ENCODE peak calls at places on chromosome 21, in four cellular contexts. One of them, this sample, is unnamed.

GRCh38 chr21:29148535-29148934 is 18.1 kb downstream of the MAP3K7CL start:
- DNase-seq in GM12878: no peak
- DNase-seq in K562: no peak
- DNase-seq in H1: no peak
- DNase-seq in this sample: no peak

GRCh38 chr21:42395302-42395701 is 550 bp downstream of the TMPRSS3 start:
- DNase-seq in GM12878: no peak
- DNase-seq in K562: no peak
- DNase-seq in H1: no peak
- DNase-seq in this sample: no peak

GRCh38 chr21:28454978-28455600 is 537.6 kb downstream of the LTN1 start:
- DNase-seq in K562: no peak
- DNase-seq in GM12878: no peak
- DNase-seq in H1: no peak
- DNase-seq in this sample: no peak

GRCh38 chr21:15254111-15254510 is 189.3 kb upstream of the NRIP1 start:
- DNase-seq in GM12878: no peak
- DNase-seq in K562: no peak
- DNase-seq in H1: no peak
- DNase-seq in this sample: no peak

GRCh38 chr21:32834825-32835224 is 63.3 kb upstream of the PAXBP1 start:
- DNase-seq in K562: no peak
- DNase-seq in GM12878: no peak
- DNase-seq in H1: no peak
- DNase-seq in this sample: no peak

GRCh38 chr21:43740497-43741156 is 21.7 kb downstream of the PDXK start:
- DNase-seq in H1: peak
- DNase-seq in K562: no peak
- DNase-seq in GM12878: no peak
- DNase-seq in this sample: no peak

GRCh38 chr21:15289246-15289645 is 224.4 kb upstream of the NRIP1 start:
- DNase-seq in H1: no peak
- DNase-seq in GM12878: no peak
- DNase-seq in K562: no peak
- DNase-seq in this sample: no peak

GRCh38 chr21:24163539-24163938 is 1443.7 kb downstream of the MRPL39 start:
- DNase-seq in K562: no peak
- DNase-seq in H1: no peak
- DNase-seq in GM12878: no peak
- DNase-seq in this sample: no peak

GRCh38 chr21:31218830-31219608 is 125.0 kb downstream of the TIAM1 start:
- DNase-seq in H1: no peak
- DNase-seq in GM12878: no peak
- DNase-seq in K562: no peak
- DNase-seq in this sample: peak

GRCh38 chr21:19759836-19760235 is 1238.4 kb upstream of the NCAM2 start:
- DNase-seq in H1: no peak
- DNase-seq in GM12878: no peak
- DNase-seq in K562: no peak
- DNase-seq in this sample: no peak

DNA sequence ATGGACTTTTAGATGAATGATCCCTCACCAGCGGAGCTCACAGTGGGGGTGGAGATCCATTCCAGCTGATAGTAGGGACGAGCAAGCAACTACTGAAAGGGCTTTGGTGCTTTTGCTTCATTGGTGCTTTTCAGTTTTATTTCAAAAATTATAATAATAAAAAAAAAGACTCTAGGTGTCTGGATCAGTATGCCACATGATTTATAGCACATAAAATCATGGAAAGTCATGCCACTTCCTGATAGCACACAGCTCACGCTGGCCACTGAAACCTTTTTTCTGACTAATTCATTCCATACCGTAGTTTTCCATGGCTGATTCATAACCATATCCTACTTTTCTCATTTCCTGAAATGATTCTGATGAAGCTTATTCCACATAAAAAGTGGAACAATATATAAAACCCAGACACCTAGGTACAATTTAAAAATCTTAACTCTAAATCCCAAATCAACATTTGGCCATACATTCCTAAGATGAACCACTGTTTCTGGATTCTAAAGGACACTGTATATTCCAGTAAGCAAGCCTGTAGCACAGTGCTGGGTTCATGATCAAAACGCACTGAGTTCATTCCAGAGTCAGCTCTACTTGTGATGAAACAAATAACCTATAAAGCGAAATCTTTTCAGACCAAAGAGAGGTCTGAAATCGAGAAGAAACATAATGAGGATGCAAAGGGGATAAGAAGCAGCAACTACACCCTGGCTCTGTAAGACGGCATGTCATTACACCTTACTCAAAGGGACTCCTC is 41.4 kb upstream of the KCNE1 start:
- DNase-seq in GM12878: no peak
- DNase-seq in K562: no peak
- DNase-seq in H1: no peak
- DNase-seq in this sample: peak
- TF ChIP-seq EGR1 in GM12878: no peak
- TF ChIP-seq EGR1 in K562: no peak
- TF ChIP-seq EGR1 in H1: no peak
- TF ChIP-seq EGR1 in this sample: peak

GRCh38 chr21:34537838-34538237 is 25.8 kb upstream of the KCNE1 start:
- DNase-seq in GM12878: no peak
- DNase-seq in K562: no peak
- DNase-seq in H1: no peak
- DNase-seq in this sample: no peak
- TF ChIP-seq EGR1 in GM12878: no peak
- TF ChIP-seq EGR1 in K562: no peak
- TF ChIP-seq EGR1 in H1: no peak
- TF ChIP-seq EGR1 in this sample: no peak

DNA sequence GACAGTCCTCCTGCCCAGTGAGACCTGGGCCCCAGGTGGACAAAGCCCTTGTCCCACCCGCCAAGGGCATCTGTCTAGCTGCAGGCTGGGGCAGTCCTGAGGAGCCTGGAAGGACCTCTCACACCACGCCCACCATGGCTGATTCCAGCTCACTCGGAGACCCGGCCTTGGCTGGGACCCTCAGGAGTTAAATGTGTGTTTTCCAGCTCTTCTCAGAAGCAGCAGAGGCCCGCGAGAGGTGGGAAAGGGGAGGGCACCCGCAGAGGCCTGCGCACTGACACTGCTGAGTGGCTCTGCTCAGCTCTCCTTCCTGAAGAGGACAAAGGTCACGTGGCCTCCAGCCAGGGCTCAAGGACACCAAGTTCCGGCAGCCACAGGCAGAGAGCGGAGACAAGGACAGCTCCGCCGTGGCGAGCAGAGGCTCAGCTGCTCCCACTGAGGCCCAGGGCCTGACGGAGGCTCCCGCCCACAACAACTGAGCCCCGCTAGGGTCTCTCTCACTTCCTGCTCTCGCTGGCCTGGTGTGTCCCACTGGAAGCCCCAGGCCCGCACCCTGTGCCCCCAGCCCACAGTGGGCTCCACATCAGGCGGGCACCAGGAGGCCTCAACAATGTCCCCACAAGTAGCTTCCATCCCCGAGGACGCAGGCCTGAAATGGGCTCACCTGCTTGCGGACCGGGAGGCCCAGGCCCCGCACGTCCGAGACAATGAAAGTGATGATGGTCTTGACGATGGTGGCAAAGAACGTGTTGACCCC is 16.9 kb downstream of the SLC19A1 start:
- DNase-seq in K562: no peak
- DNase-seq in GM12878: no peak
- DNase-seq in H1: no peak
- DNase-seq in this sample: no peak
- TF ChIP-seq EGR1 in K562: no peak
- TF ChIP-seq EGR1 in GM12878: no peak
- TF ChIP-seq EGR1 in H1: no peak
- TF ChIP-seq EGR1 in this sample: no peak

GRCh38 chr21:41304068-41304720 is 12.4 kb upstream of the FAM3B start:
- DNase-seq in GM12878: no peak
- DNase-seq in H1: no peak
- DNase-seq in K562: no peak
- DNase-seq in this sample: no peak
- TF ChIP-seq EGR1 in GM12878: no peak
- TF ChIP-seq EGR1 in H1: no peak
- TF ChIP-seq EGR1 in K562: no peak
- TF ChIP-seq EGR1 in this sample: no peak

GRCh38 chr21:45095505-45095904 is 21.1 kb downstream of the ADARB1 start:
- DNase-seq in GM12878: no peak
- DNase-seq in H1: no peak
- DNase-seq in K562: no peak
- DNase-seq in this sample: no peak

GRCh38 chr21:45097827-45098387 is 23.5 kb downstream of the ADARB1 start:
- DNase-seq in K562: no peak
- DNase-seq in H1: no peak
- DNase-seq in GM12878: no peak
- DNase-seq in this sample: no peak

GRCh38 chr21:45100866-45101265 is 26.5 kb downstream of the ADARB1 start:
- DNase-seq in K562: no peak
- DNase-seq in H1: no peak
- DNase-seq in GM12878: no peak
- DNase-seq in this sample: no peak

GRCh38 chr21:45096216-45096615 is 21.8 kb downstream of the ADARB1 start:
- DNase-seq in GM12878: no peak
- DNase-seq in K562: no peak
- DNase-seq in H1: no peak
- DNase-seq in this sample: no peak

GRCh38 chr21:45098867-45099266 is 24.5 kb downstream of the ADARB1 start:
- DNase-seq in K562: peak
- DNase-seq in H1: no peak
- DNase-seq in GM12878: no peak
- DNase-seq in this sample: no peak
- TF ChIP-seq EGR1 in K562: no peak
- TF ChIP-seq EGR1 in H1: no peak
- TF ChIP-seq EGR1 in GM12878: no peak
- TF ChIP-seq EGR1 in this sample: no peak

GRCh38 chr21:45033791-45034555 is 40.4 kb upstream of the ADARB1 start:
- DNase-seq in K562: no peak
- DNase-seq in GM12878: no peak
- DNase-seq in H1: no peak
- DNase-seq in this sample: no peak
- TF ChIP-seq EGR1 in K562: no peak
- TF ChIP-seq EGR1 in GM12878: no peak
- TF ChIP-seq EGR1 in H1: no peak
- TF ChIP-seq EGR1 in this sample: no peak

GRCh38 chr21:38384246-38384576 is 114.1 kb downstream of the ERG start:
- DNase-seq in K562: no peak
- DNase-seq in GM12878: no peak
- DNase-seq in H1: no peak
- DNase-seq in this sample: no peak

GRCh38 chr21:38377165-38378093 is 120.6 kb downstream of the KCNJ15 start:
- DNase-seq in GM12878: no peak
- DNase-seq in K562: no peak
- DNase-seq in H1: no peak
- DNase-seq in this sample: no peak

GRCh38 chr21:38379171-38379570 is 119.1 kb downstream of the ERG start:
- DNase-seq in K562: no peak
- DNase-seq in GM12878: no peak
- DNase-seq in H1: no peak
- DNase-seq in this sample: no peak

GRCh38 chr21:38383411-38384245 is 114.6 kb downstream of the ERG start:
- DNase-seq in H1: no peak
- DNase-seq in GM12878: no peak
- DNase-seq in K562: no peak
- DNase-seq in this sample: no peak

DNA sequence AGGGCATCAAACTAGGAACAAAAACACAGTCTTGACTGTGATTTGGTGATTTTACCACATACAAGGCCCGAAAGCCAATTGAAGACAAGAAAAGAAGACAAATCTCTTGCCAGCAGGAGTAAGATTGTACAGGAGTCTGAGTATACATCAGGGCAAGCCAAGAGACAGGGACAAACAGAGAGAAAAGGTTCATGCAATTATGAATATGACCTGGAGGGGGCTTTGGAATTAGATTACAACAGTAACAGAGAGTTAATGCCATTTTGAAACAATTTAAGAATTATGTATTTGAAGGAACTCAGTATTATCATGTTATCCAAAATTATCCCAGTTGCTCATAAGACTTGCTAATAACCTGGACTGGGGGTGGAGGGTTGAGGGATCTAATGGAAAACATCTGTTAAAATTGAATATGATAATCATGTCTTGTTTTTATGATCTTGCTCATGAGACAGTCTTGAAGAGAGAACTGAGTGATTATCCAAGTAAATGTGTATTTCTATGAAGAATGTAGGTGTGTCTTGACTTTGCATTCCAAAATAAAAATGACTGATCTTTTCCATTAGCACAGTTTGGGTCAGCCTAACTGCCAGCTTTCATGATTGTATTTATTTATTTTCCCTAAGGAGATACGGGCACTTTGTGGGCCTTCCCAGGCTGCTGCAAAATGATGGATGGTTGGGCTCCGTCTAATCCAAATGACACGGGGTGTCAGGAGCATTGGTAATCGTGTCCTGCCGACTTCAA is 117.7 kb downstream of the ERG start:
- DNase-seq in K562: no peak
- DNase-seq in H1: no peak
- DNase-seq in GM12878: no peak
- DNase-seq in this sample: no peak
- TF ChIP-seq EGR1 in K562: no peak
- TF ChIP-seq EGR1 in H1: no peak
- TF ChIP-seq EGR1 in GM12878: no peak
- TF ChIP-seq EGR1 in this sample: no peak